ENCODE peak calls at places on chromosome 16, in ten cellular contexts. O, R, J, K, Q, T, V, H, U and S are unnamed samples.

GRCh38 chr16:28983644-28984043 is 1.2 kb upstream of the LAT start:
- DNase-seq in O (no peak), R (no peak), J (no peak), K (no peak), Q (no peak), T (no peak), V (no peak), H (no peak), U (no peak), S (peak)

GRCh38 chr16:50193594-50193993 is 40.5 kb downstream of the TENT4B start:
- DNase-seq in O (no peak), R (no peak), J (no peak), K (no peak), Q (peak), T (no peak), V (no peak), H (no peak), U (no peak), S (no peak)

GRCh38 chr16:85566502-85567100 is 46.5 kb upstream of the GSE1 start:
- DNase-seq in O (no peak), R (no peak), J (no peak), K (no peak), Q (peak), T (no peak), V (no peak), H (no peak), U (no peak), S (no peak)

GRCh38 chr16:84650062-84650991 is 2.0 kb downstream of the KLHL36 start:
- DNase-seq in O (no peak), R (no peak), J (no peak), K (no peak), Q (no peak), T (no peak), V (peak), H (no peak), U (no peak), S (no peak)

GRCh38 chr16:66503030-66503429 is 46.9 kb downstream of the TK2 start:
- DNase-seq in O (no peak), R (no peak), J (no peak), K (no peak), Q (no peak), T (no peak), V (no peak), H (no peak), U (no peak), S (no peak)

GRCh38 chr16:55232822-55233221 is 91.2 kb upstream of the IRX6 start:
- DNase-seq in O (no peak), R (no peak), J (no peak), K (no peak), Q (no peak), T (no peak), V (no peak), H (no peak), U (no peak), S (no peak)

GRCh38 chr16:68190099-68190498 is 45.8 kb downstream of the ESRP2 start:
- DNase-seq in O (no peak), R (no peak), J (no peak), K (no peak), Q (no peak), T (no peak), V (no peak), H (no peak), U (no peak), S (no peak)

GRCh38 chr16:4801962-4802658 is at the start of gene ROGDI:
- DNase-seq in O (peak), R (peak), J (peak), K (peak), Q (peak), T (peak), V (peak), H (peak), U (peak), S (peak)

GRCh38 chr16:85567101-85567866 is 45.8 kb upstream of the GSE1 start:
- DNase-seq in O (no peak), R (no peak), J (no peak), K (no peak), Q (peak), T (no peak), V (no peak), H (no peak), U (no peak), S (no peak)

GRCh38 chr16:85649978-85650863 is 37.1 kb downstream of the GSE1 start:
- DNase-seq in O (no peak), R (no peak), J (no peak), K (no peak), Q (no peak), T (no peak), V (no peak), H (no peak), U (no peak), S (peak)

GRCh38 chr16:57680842-57681241 is 12.7 kb downstream of the ADGRG3 start:
- DNase-seq in O (no peak), R (no peak), J (no peak), K (no peak), Q (no peak), T (no peak), V (no peak), H (no peak), U (no peak), S (no peak)

GRCh38 chr16:17397499-17397891 is 73.3 kb downstream of the XYLT1 start:
- DNase-seq in O (no peak), R (no peak), J (no peak), K (no peak), Q (no peak), T (no peak), V (peak), H (no peak), U (no peak), S (peak)

GRCh38 chr16:17469011-17469741 is 1.6 kb downstream of the XYLT1 start:
- DNase-seq in O (no peak), R (no peak), J (no peak), K (no peak), Q (peak), T (no peak), V (peak), H (no peak), U (no peak), S (no peak)

GRCh38 chr16:2764718-2765117 is 12.3 kb downstream of the SRRM2 start:
- DNase-seq in O (no peak), R (no peak), J (no peak), K (no peak), Q (peak), T (no peak), V (no peak), H (no peak), U (no peak), S (no peak)

GRCh38 chr16:86167061-86167460 is 268.1 kb downstream of the IRF8 start:
- DNase-seq in O (no peak), R (no peak), J (no peak), K (no peak), Q (no peak), T (no peak), V (no peak), H (no peak), U (no peak), S (no peak)

GRCh38 chr16:12901204-12901596 is 198 bp upstream of the SHISA9 start:
- DNase-seq in O (no peak), R (no peak), J (no peak), K (no peak), Q (peak), T (no peak), V (no peak), H (no peak), U (peak), S (peak)

GRCh38 chr16:27245276-27246231 is 23.0 kb downstream of the NSMCE1 start:
- DNase-seq in O (no peak), R (peak), J (peak), K (peak), Q (no peak), T (peak), V (peak), H (peak), U (no peak), S (no peak)

GRCh38 chr16:1424028-1424427 is 3.5 kb upstream of the UQCC4 start:
- DNase-seq in O (no peak), R (no peak), J (no peak), K (no peak), Q (no peak), T (no peak), V (no peak), H (no peak), U (no peak), S (no peak)

GRCh38 chr16:65698943-65699342 is 577.1 kb upstream of the CDH11 start:
- DNase-seq in O (no peak), R (no peak), J (no peak), K (no peak), Q (peak), T (no peak), V (no peak), H (no peak), U (no peak), S (no peak)

GRCh38 chr16:70684146-70685060 is 1.4 kb downstream of the MTSS2 start:
- DNase-seq in O (no peak), R (no peak), J (no peak), K (no peak), Q (no peak), T (no peak), V (no peak), H (no peak), U (no peak), S (no peak)

GRCh38 chr16:67248401-67249177 is at the start of gene SLC9A5:
- DNase-seq in O (no peak), R (no peak), J (peak), K (peak), Q (no peak), T (no peak), V (peak), H (peak), U (peak), S (no peak)

GRCh38 chr16:65312071-65312470 is 190.2 kb upstream of the CDH11 start:
- DNase-seq in O (no peak), R (no peak), J (no peak), K (no peak), Q (peak), T (no peak), V (no peak), H (no peak), U (no peak), S (no peak)

GRCh38 chr16:78684040-78684611 is 584.7 kb downstream of the WWOX start:
- DNase-seq in O (no peak), R (no peak), J (no peak), K (no peak), Q (no peak), T (no peak), V (peak), H (no peak), U (no peak), S (no peak)

GRCh38 chr16:24883714-24884151 is 38.0 kb downstream of the SLC5A11 start:
- DNase-seq in O (no peak), R (no peak), J (no peak), K (no peak), Q (peak), T (no peak), V (no peak), H (no peak), U (no peak), S (no peak)

GRCh38 chr16:17205279-17206139 is 265.3 kb downstream of the XYLT1 start:
- DNase-seq in O (no peak), R (no peak), J (no peak), K (no peak), Q (peak), T (no peak), V (peak), H (no peak), U (no peak), S (peak)

GRCh38 chr16:88403794-88404581 is 21.2 kb downstream of the ZNF469 start:
- DNase-seq in O (no peak), R (no peak), J (no peak), K (no peak), Q (no peak), T (no peak), V (no peak), H (no peak), U (no peak), S (no peak)

GRCh38 chr16:57531253-57531575 is 5.2 kb downstream of the CCDC102A start:
- DNase-seq in O (no peak), R (no peak), J (no peak), K (no peak), Q (no peak), T (no peak), V (no peak), H (no peak), U (peak), S (no peak)

GRCh38 chr16:75385507-75386152 is 47.7 kb downstream of the CFDP1 start:
- DNase-seq in O (no peak), R (no peak), J (no peak), K (no peak), Q (peak), T (no peak), V (no peak), H (peak), U (no peak), S (peak)

GRCh38 chr16:3999479-3999868 is 116.8 kb downstream of the ADCY9 start:
- DNase-seq in O (no peak), R (no peak), J (no peak), K (peak), Q (peak), T (no peak), V (peak), H (no peak), U (no peak), S (no peak)

GRCh38 chr16:78045865-78046581 is 23.7 kb downstream of the CLEC3A start:
- DNase-seq in O (no peak), R (peak), J (peak), K (peak), Q (peak), T (no peak), V (peak), H (peak), U (peak), S (no peak)

GRCh38 chr16:52050418-52050817 is 496.5 kb downstream of the TOX3 start:
- DNase-seq in O (no peak), R (no peak), J (no peak), K (no peak), Q (no peak), T (no peak), V (no peak), H (no peak), U (no peak), S (no peak)

GRCh38 chr16:87815567-87815966 is 49.8 kb upstream of the KLHDC4 start:
- DNase-seq in O (no peak), R (no peak), J (no peak), K (no peak), Q (no peak), T (no peak), V (no peak), H (no peak), U (no peak), S (no peak)

GRCh38 chr16:57623251-57624043 is 5.0 kb upstream of the ADGRG1 start:
- DNase-seq in O (no peak), R (no peak), J (no peak), K (no peak), Q (peak), T (no peak), V (no peak), H (no peak), U (no peak), S (peak)